ENCODE peak calls at places on chromosomes 5 and 9, in four cellular contexts. Z is CD4-positive, CD25-positive, alpha-beta regulatory T cell; W is brain microvascular endothelial cell; N is left cardiac atrium. T is an unnamed sample.

GRCh38 chr9:130072515-130073235 is 19.0 kb downstream of the GPR107 start:
- DNase-seq in N (no peak), W (peak; percentile 64), Z (no peak), T (no peak)

GRCh38 chr9:26158631-26159150 is 480.4 kb upstream of the TUSC1 start:
- DNase-seq in W (no peak), N (no peak), Z (no peak), T (no peak)

GRCh38 chr9:137078701-137079400 is 1.5 kb downstream of the UAP1L1 start:
- DNase-seq in W (no peak), N (no peak), Z (no peak), T (no peak)

GRCh38 chr5:36462295-36463021 is 143.9 kb upstream of the SLC1A3 start:
- DNase-seq in Z (no peak), N (no peak), W (no peak), T (no peak)

GRCh38 chr5:179328291-179328690 is 17.0 kb downstream of the ADAMTS2 start:
- DNase-seq in Z (no peak), W (no peak), N (peak; percentile 13), T (no peak)

GRCh38 chr5:144596517-144596916 is 425.8 kb downstream of the KCTD16 start:
- DNase-seq in Z (no peak), W (no peak), N (no peak), T (no peak)

GRCh38 chr9:35839926-35840325 is 10.9 kb downstream of the TMEM8B start:
- DNase-seq in Z (no peak), W (no peak), N (no peak), T (no peak)

GRCh38 chr5:130805601-130806000 is 359.5 kb downstream of the HINT1 start:
- DNase-seq in N (no peak), W (no peak), Z (no peak), T (no peak)

GRCh38 chr9:73176450-73176875 is 24.8 kb downstream of the ANXA1 start:
- DNase-seq in Z (no peak), N (no peak), W (no peak), T (no peak)

GRCh38 chr5:96492654-96493053 is 59.6 kb upstream of the PCSK1 start:
- DNase-seq in W (peak; percentile 17), N (no peak), Z (no peak), T (no peak)

GRCh38 chr5:82386576-82386975 is 108.4 kb upstream of the RPS23 start:
- DNase-seq in N (no peak), W (no peak), Z (no peak), T (no peak)

GRCh38 chr9:131578778-131579504 is 33.6 kb downstream of the PRRT1B start:
- DNase-seq in Z (peak; percentile 63), N (no peak), W (no peak), T (peak; percentile 63)

GRCh38 chr9:134650431-134651190 is 9.0 kb downstream of the COL5A1 start:
- DNase-seq in Z (no peak), W (no peak), N (no peak), T (no peak)

GRCh38 chr9:91879231-91879630 is 70.8 kb downstream of the ROR2 start:
- DNase-seq in N (no peak), Z (no peak), W (no peak), T (no peak)